ENCODE peak calls at places on chromosomes 6 and 20, in ten cellular contexts. P is CD8-positive, alpha-beta memory T cell; Q is HAP-1; N is ureter; G is amygdala; L is fibroblast of mammary gland; O is caudate nucleus; D is activated T-helper 1 cell treated with anti-CD3 and anti-CD28 coated beads, Interleukin-2, amount 50 U/mL, for 16 hours; U is heart left ventricle; Y is left cardiac atrium. K is an unnamed sample.

GRCh38 chr20:33423141-33423834 is 20.3 kb downstream of the SNTA1 start:
- DNase-seq in G (no peak), D (no peak), L (peak; percentile 82), Q (no peak), N (peak; percentile 59), U (peak; percentile 91), O (no peak), P (no peak), Y (peak; percentile 84), K (peak; percentile 92)

GRCh38 chr6:27156874-27157460 is 90.5 kb upstream of the PRSS16 start:
- DNase-seq in O (no peak), N (no peak), L (no peak), D (no peak), Q (peak; percentile 35), U (no peak), Y (no peak), G (no peak), P (no peak), K (peak; percentile 8)

GRCh38 chr6:90406957-90407356 is 110.3 kb upstream of the BACH2 start:
- DNase-seq in U (no peak), Y (no peak), O (no peak), L (no peak), Q (no peak), P (no peak), N (no peak), D (no peak), G (no peak), K (peak; percentile 15)

GRCh38 chr20:37396520-37397075 is 50.7 kb downstream of the SRC start:
- DNase-seq in Q (peak; percentile 79), N (no peak), U (no peak), G (no peak), L (no peak), P (no peak), D (no peak), O (no peak), Y (no peak), K (no peak)

GRCh38 chr6:27332692-27333641 is 20.9 kb upstream of the POM121L2 start:
- DNase-seq in P (peak; percentile 74), Q (peak; percentile 81), N (no peak), U (no peak), L (peak; percentile 80), Y (no peak), D (no peak), O (no peak), G (no peak), K (peak; percentile 42)

GRCh38 chr20:51029963-51030930 is 7.3 kb upstream of the KCNG1 start:
- DNase-seq in U (no peak), D (no peak), P (no peak), L (peak; percentile 52), Y (peak; percentile 33), O (no peak), N (no peak), Q (no peak), G (no peak), K (no peak)

GRCh38 chr20:32433311-32434021 is 75.3 kb downstream of the ASXL1 start:
- DNase-seq in P (no peak), O (no peak), U (no peak), Y (peak; percentile 59), N (no peak), Q (no peak), L (no peak), G (no peak), D (no peak), K (no peak)

GRCh38 chr20:9408422-9409300 is 105.7 kb upstream of the LAMP5 start:
- DNase-seq in Y (no peak), U (no peak), P (no peak), O (no peak), L (peak; percentile 86), N (no peak), Q (no peak), D (no peak), G (no peak), K (peak; percentile 79)

GRCh38 chr20:63777614-63778013 is 38.0 kb downstream of the SLC2A4RG start:
- DNase-seq in D (no peak), N (no peak), Y (no peak), L (no peak), U (no peak), G (no peak), Q (no peak), P (no peak), O (no peak), K (no peak)

GRCh38 chr6:53943410-53943809 is 148.6 kb downstream of the LRRC1 start:
- DNase-seq in O (no peak), L (no peak), Q (no peak), N (no peak), U (no peak), Y (no peak), G (peak; percentile 38), P (no peak), D (no peak), K (no peak)

GRCh38 chr6:43221774-43222101 is 7.5 kb downstream of the DNPH1 start:
- DNase-seq in P (no peak), Y (no peak), G (no peak), O (no peak), U (no peak), N (no peak), Q (no peak), D (no peak), L (no peak), K (no peak)

GRCh38 chr6:113994934-113995342 is 24.0 kb upstream of the HDAC2 start:
- DNase-seq in L (peak; percentile 90), Y (no peak), D (no peak), Q (peak; percentile 81), O (peak; percentile 18), U (no peak), P (no peak), N (peak; percentile 54), G (peak; percentile 68), K (peak; percentile 94)

GRCh38 chr20:925516-925915 is 9.4 kb upstream of the ANGPT4 start:
- DNase-seq in D (no peak), P (no peak), G (no peak), L (no peak), N (no peak), O (no peak), Y (no peak), Q (no peak), U (no peak), K (no peak)

GRCh38 chr6:140790109-140790508 is 1342.6 kb upstream of the GJE1 start:
- DNase-seq in D (no peak), G (no peak), U (no peak), P (no peak), O (no peak), Y (no peak), L (no peak), Q (no peak), N (no peak), K (no peak)

GRCh38 chr6:24078200-24078599 is 47.8 kb upstream of the NRSN1 start:
- DNase-seq in N (no peak), Y (no peak), Q (no peak), P (no peak), D (no peak), O (no peak), L (peak; percentile 79), U (no peak), G (no peak), K (no peak)

GRCh38 chr6:115524821-115525220 is 535.9 kb downstream of the FRK start:
- DNase-seq in N (no peak), L (no peak), O (no peak), D (no peak), Q (no peak), G (no peak), U (no peak), Y (no peak), P (no peak), K (no peak)

GRCh38 chr6:73884540-73884939 is 188.5 kb downstream of the CD109 start:
- DNase-seq in Y (no peak), P (no peak), L (no peak), U (no peak), D (no peak), O (no peak), Q (no peak), G (no peak), N (no peak), K (no peak)

GRCh38 chr20:6632187-6632586 is 135.3 kb upstream of the BMP2 start:
- DNase-seq in Y (peak; percentile 49), G (no peak), O (no peak), L (peak; percentile 15), U (peak; percentile 52), P (no peak), N (no peak), D (no peak), Q (no peak), K (peak; percentile 15)

GRCh38 chr20:38804682-38805501 is 605 bp upstream of the PPP1R16B start:
- DNase-seq in U (no peak), P (peak; percentile 93), D (peak; percentile 38), O (no peak), N (peak; percentile 44), Y (no peak), Q (peak; percentile 14), L (no peak), G (peak; percentile 58), K (no peak)

GRCh38 chr20:53763707-53764415 is 170.2 kb upstream of the ZNF217 start:
- DNase-seq in Y (no peak), G (no peak), D (no peak), N (no peak), O (no peak), L (peak; percentile 55), U (no peak), P (no peak), Q (peak; percentile 82), K (peak; percentile 63)

GRCh38 chr6:145025488-145025887 is 709.8 kb downstream of the EPM2A start:
- DNase-seq in D (no peak), Y (no peak), L (no peak), U (no peak), P (no peak), N (no peak), Q (no peak), O (no peak), G (no peak), K (no peak)

GRCh38 chr20:63032026-63032800 is 25.4 kb upstream of the BHLHE23 start:
- DNase-seq in Q (no peak), U (peak; percentile 20), P (no peak), G (no peak), Y (no peak), N (no peak), L (no peak), D (no peak), O (no peak), K (no peak)

GRCh38 chr6:134235937-134236751 is 81.8 kb downstream of the SGK1 start:
- DNase-seq in D (no peak), Y (no peak), Q (no peak), N (no peak), G (no peak), U (no peak), O (no peak), P (no peak), L (peak; percentile 76), K (peak; percentile 83)

GRCh38 chr20:48332555-48332954 is 495.2 kb downstream of the PREX1 start:
- DNase-seq in L (no peak), Q (no peak), D (no peak), U (no peak), O (no peak), P (no peak), Y (no peak), G (no peak), N (no peak), K (peak; percentile 26)

GRCh38 chr6:19538086-19538485 is 299.1 kb upstream of the ID4 start:
- DNase-seq in Y (no peak), L (no peak), U (no peak), G (no peak), O (no peak), N (peak; percentile 87), P (no peak), Q (no peak), D (no peak), K (no peak)

GRCh38 chr20:6051505-6051904 is 2.4 kb downstream of the LRRN4 start:
- DNase-seq in Y (no peak), G (no peak), N (no peak), D (no peak), U (no peak), Q (no peak), O (no peak), P (no peak), L (peak; percentile 58), K (peak; percentile 69)

GRCh38 chr20:50367739-50368375 is 142.3 kb upstream of the PTPN1 start:
- DNase-seq in U (no peak), O (no peak), D (no peak), Q (no peak), P (no peak), L (no peak), G (no peak), Y (no peak), N (no peak), K (no peak)

GRCh38 chr6:108116781-108117426 is 42.4 kb upstream of the OSTM1 start:
- DNase-seq in O (no peak), G (no peak), N (no peak), Y (no peak), U (no peak), Q (no peak), D (no peak), P (no peak), L (no peak), K (no peak)